ENCODE peak calls at places on chromosomes 12 and 14, in four cellular contexts. One of them, this sample, is unnamed.

GRCh38 chr12:67220065-67220464 is 49.1 kb upstream of the CAND1 start:
- DNase-seq in NCI-H1048: no peak
- DNase-seq in heart left ventricle: no peak
- DNase-seq in small intestine: peak
- DNase-seq in this sample: no peak

GRCh38 chr14:67820428-67820881 is 876 bp downstream of the RAD51B start:
- DNase-seq in NCI-H1048: no peak
- DNase-seq in heart left ventricle: no peak
- DNase-seq in small intestine: peak
- DNase-seq in this sample: peak

GRCh38 chr12:117047810-117048584 is 51.2 kb downstream of the TESC start:
- DNase-seq in NCI-H1048: no peak
- DNase-seq in heart left ventricle: peak
- DNase-seq in small intestine: no peak
- DNase-seq in this sample: no peak

GRCh38 chr12:47636908-47637780 is 68.7 kb downstream of the RPAP3 start:
- DNase-seq in NCI-H1048: peak
- DNase-seq in heart left ventricle: no peak
- DNase-seq in small intestine: peak
- DNase-seq in this sample: no peak

GRCh38 chr12:18752280-18752920 is 14.5 kb downstream of the CAPZA3 start:
- DNase-seq in NCI-H1048: no peak
- DNase-seq in heart left ventricle: no peak
- DNase-seq in small intestine: no peak
- DNase-seq in this sample: peak

GRCh38 chr12:131917711-131918306 is 11.3 kb upstream of the PUS1 start:
- DNase-seq in NCI-H1048: no peak
- DNase-seq in heart left ventricle: peak
- DNase-seq in small intestine: no peak
- DNase-seq in this sample: no peak

GRCh38 chr12:32116897-32117296 is 10.2 kb downstream of the BICD1 start:
- DNase-seq in NCI-H1048: no peak
- DNase-seq in heart left ventricle: no peak
- DNase-seq in small intestine: no peak
- DNase-seq in this sample: no peak

GRCh38 chr12:69929531-69929930 is 104.5 kb downstream of the MYRFL start:
- DNase-seq in NCI-H1048: no peak
- DNase-seq in heart left ventricle: no peak
- DNase-seq in small intestine: no peak
- DNase-seq in this sample: no peak

GRCh38 chr14:101589486-101590015 is 28.3 kb downstream of the DIO3 start:
- DNase-seq in NCI-H1048: no peak
- DNase-seq in heart left ventricle: no peak
- DNase-seq in small intestine: no peak
- DNase-seq in this sample: no peak

GRCh38 chr12:106062693-106063092 is 76.1 kb downstream of the NUAK1 start:
- DNase-seq in NCI-H1048: no peak
- DNase-seq in heart left ventricle: no peak
- DNase-seq in small intestine: no peak
- DNase-seq in this sample: no peak

GRCh38 chr14:80809663-80810062 is 131.9 kb downstream of the CEP128 start:
- DNase-seq in NCI-H1048: no peak
- DNase-seq in heart left ventricle: no peak
- DNase-seq in small intestine: no peak
- DNase-seq in this sample: no peak

GRCh38 chr12:12560587-12561304 is 1.9 kb downstream of the DUSP16 start:
- DNase-seq in NCI-H1048: peak
- DNase-seq in heart left ventricle: no peak
- DNase-seq in small intestine: peak
- DNase-seq in this sample: no peak

GRCh38 chr12:47216150-47216677 is 136.5 kb upstream of the AMIGO2 start:
- DNase-seq in NCI-H1048: no peak
- DNase-seq in heart left ventricle: no peak
- DNase-seq in small intestine: peak
- DNase-seq in this sample: no peak

GRCh38 chr12:5165296-5165970 is 121.8 kb downstream of the KCNA5 start:
- DNase-seq in NCI-H1048: no peak
- DNase-seq in heart left ventricle: no peak
- DNase-seq in small intestine: no peak
- DNase-seq in this sample: no peak

GRCh38 chr12:64120568-64120967 is 101.5 kb downstream of the KICS2 start:
- DNase-seq in NCI-H1048: no peak
- DNase-seq in heart left ventricle: no peak
- DNase-seq in small intestine: no peak
- DNase-seq in this sample: no peak

GRCh38 chr12:125185740-125186470 is 120.7 kb downstream of the AACS start:
- DNase-seq in NCI-H1048: peak
- DNase-seq in heart left ventricle: peak
- DNase-seq in small intestine: peak
- DNase-seq in this sample: no peak

GRCh38 chr14:81005540-81006228 is 50.3 kb downstream of the TSHR start:
- DNase-seq in NCI-H1048: no peak
- DNase-seq in heart left ventricle: no peak
- DNase-seq in small intestine: no peak
- DNase-seq in this sample: no peak

GRCh38 chr12:93173178-93173957 is 204.4 kb upstream of the NUDT4 start:
- DNase-seq in NCI-H1048: no peak
- DNase-seq in heart left ventricle: no peak
- DNase-seq in small intestine: no peak
- DNase-seq in this sample: no peak

GRCh38 chr14:64467131-64467530 is 1.8 kb downstream of the AKAP5 start:
- DNase-seq in NCI-H1048: no peak
- DNase-seq in heart left ventricle: no peak
- DNase-seq in small intestine: no peak
- DNase-seq in this sample: no peak

GRCh38 chr14:87896393-87897380 is 96.3 kb downstream of the GALC start:
- DNase-seq in NCI-H1048: no peak
- DNase-seq in heart left ventricle: no peak
- DNase-seq in small intestine: peak
- DNase-seq in this sample: no peak

GRCh38 chr12:726281-727140 is 25.9 kb upstream of the WNK1 start:
- DNase-seq in NCI-H1048: no peak
- DNase-seq in heart left ventricle: no peak
- DNase-seq in small intestine: peak
- DNase-seq in this sample: no peak

GRCh38 chr12:21323736-21324135 is 11.0 kb downstream of the SLCO1A2 start:
- DNase-seq in NCI-H1048: no peak
- DNase-seq in heart left ventricle: no peak
- DNase-seq in small intestine: no peak
- DNase-seq in this sample: no peak

GRCh38 chr14:68936476-68936875 is 42.6 kb downstream of the ACTN1 start:
- DNase-seq in NCI-H1048: no peak
- DNase-seq in heart left ventricle: no peak
- DNase-seq in small intestine: no peak
- DNase-seq in this sample: no peak

GRCh38 chr12:53791735-53792326 is 40.1 kb upstream of the CISTR start:
- DNase-seq in NCI-H1048: no peak
- DNase-seq in heart left ventricle: no peak
- DNase-seq in small intestine: peak
- DNase-seq in this sample: no peak

GRCh38 chr14:104436047-104436531 is 143.5 kb upstream of the C14orf180 start:
- DNase-seq in NCI-H1048: no peak
- DNase-seq in heart left ventricle: peak
- DNase-seq in small intestine: no peak
- DNase-seq in this sample: no peak

GRCh38 chr12:53213348-53213747 is 6.3 kb upstream of the ITGB7 start:
- DNase-seq in NCI-H1048: peak
- DNase-seq in heart left ventricle: peak
- DNase-seq in small intestine: peak
- DNase-seq in this sample: no peak

GRCh38 chr12:132439333-132439904 is 50.5 kb upstream of the FBRSL1 start:
- DNase-seq in NCI-H1048: no peak
- DNase-seq in heart left ventricle: no peak
- DNase-seq in small intestine: no peak
- DNase-seq in this sample: no peak

GRCh38 chr12:16453319-16453718 is 105.9 kb downstream of the MGST1 start:
- DNase-seq in NCI-H1048: no peak
- DNase-seq in heart left ventricle: no peak
- DNase-seq in small intestine: no peak
- DNase-seq in this sample: no peak

This sample was measured in BJ.